ENCODE peak calls at places on chromosomes 3 and 15, in seven cellular contexts. K is suprapubic skin, N is stomach, I is fibroblast of lung, J is GM12865, H is tibial artery, Y is K562. O is an unnamed sample.
A peak's percentile ranks its signal among the peaks of the same experiment; 100 is the strongest.

GRCh38 chr3:24405057-24405456 is 89.6 kb downstream of the THRB start:
- DNase-seq in I (no peak), J (no peak), Y (no peak), N (no peak), H (no peak), K (no peak), O (no peak)

GRCh38 chr15:48285329-48286214 is 45.7 kb upstream of the DUT start:
- DNase-seq in Y (peak; percentile 49), I (peak; percentile 80), N (peak; percentile 57), K (no peak), J (peak; percentile 81), H (peak; percentile 69), O (peak; percentile 92)

GRCh38 chr3:150545419-150546225 is 674 bp downstream of the SERP1 start:
- DNase-seq in H (peak; percentile 68), K (no peak), J (peak; percentile 35), N (peak; percentile 50), I (peak; percentile 15), Y (peak; percentile 14), O (peak; percentile 32)

GRCh38 chr3:138092023-138092422 is 23.4 kb downstream of the DZIP1L start:
- DNase-seq in N (no peak), I (peak; percentile 70), K (no peak), H (no peak), Y (no peak), J (no peak), O (peak; percentile 75)

GRCh38 chr3:108091498-108092259 is 848 bp upstream of the CD47 start:
- DNase-seq in N (peak; percentile 43), H (no peak), I (peak; percentile 35), Y (no peak), J (no peak), K (no peak), O (no peak)

GRCh38 chr3:77041756-77042155 is 1.9 kb downstream of the ROBO2 start:
- DNase-seq in I (no peak), K (no peak), J (no peak), H (no peak), N (no peak), Y (no peak), O (no peak)

GRCh38 chr15:47410243-47410642 is 307.1 kb upstream of the SEMA6D start:
- DNase-seq in Y (no peak), I (no peak), N (no peak), H (no peak), K (no peak), J (no peak), O (no peak)

GRCh38 chr15:66151809-66152208 is 101.7 kb downstream of the MEGF11 start:
- DNase-seq in K (no peak), I (no peak), Y (no peak), J (no peak), N (peak; percentile 34), H (no peak), O (no peak)

GRCh38 chr15:40511093-40511471 is 40.3 kb downstream of the CHST14 start:
- DNase-seq in I (no peak), K (no peak), H (no peak), J (peak; percentile 65), Y (no peak), N (no peak), O (no peak)

GRCh38 chr3:48856469-48856868 is 8.8 kb upstream of the PRKAR2A start:
- DNase-seq in N (no peak), K (peak; percentile 28), Y (no peak), I (no peak), J (no peak), H (peak; percentile 5), O (no peak)

GRCh38 chr3:48855681-48856447 is 8.2 kb upstream of the PRKAR2A start:
- DNase-seq in J (no peak), N (no peak), H (peak; percentile 31), K (peak; percentile 5), Y (no peak), I (no peak), O (no peak)

GRCh38 chr3:48848816-48849515 is 1.3 kb upstream of the PRKAR2A start:
- DNase-seq in K (peak; percentile 58), J (no peak), H (no peak), I (no peak), Y (no peak), N (no peak), O (no peak)

GRCh38 chr3:48851407-48851806 is 3.7 kb upstream of the PRKAR2A start:
- DNase-seq in K (no peak), Y (no peak), H (no peak), J (no peak), I (peak; percentile 40), N (no peak), O (peak; percentile 40)

DNA sequence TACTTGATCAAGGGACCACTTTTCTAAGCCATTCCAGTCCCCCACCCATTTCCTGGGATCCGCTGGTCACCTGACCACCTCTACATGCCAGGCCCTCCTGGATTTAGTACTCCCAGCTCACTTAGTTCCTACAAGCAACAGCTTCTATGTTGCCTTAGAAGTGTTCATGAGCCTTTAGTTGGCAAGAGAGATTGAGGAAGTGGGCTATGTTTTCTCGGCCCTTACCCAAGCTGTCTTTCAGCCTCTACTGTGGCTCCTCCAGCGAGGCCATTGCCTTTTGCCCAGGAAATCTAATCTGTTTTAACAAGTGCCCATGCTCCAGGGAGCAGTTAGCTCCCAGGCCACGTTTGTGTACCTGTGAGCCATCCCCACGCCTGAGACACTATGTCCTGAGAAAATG is 4.5 kb upstream of the PRKAR2A start:
- DNase-seq in K (peak; percentile 19), I (no peak), H (no peak), J (no peak), N (no peak), Y (no peak), O (no peak)
- TF ChIP-seq CTCF in K (no peak), I (no peak), H (no peak), J (no peak), N (no peak), Y (no peak), O (no peak)

GRCh38 chr15:26670116-26670515 is 102.8 kb downstream of the GABRB3 start:
- DNase-seq in J (no peak), K (no peak), I (no peak), Y (no peak), H (no peak), N (no peak), O (no peak)
- H3K4me3 ChIP-seq in J (no peak overlapping the region), K (no peak overlapping the region), I (no peak overlapping the region), Y (no peak overlapping the region), H (no peak overlapping the region), N (peak overlapping the region; percentile 10), O (no peak overlapping the region)

DNA sequence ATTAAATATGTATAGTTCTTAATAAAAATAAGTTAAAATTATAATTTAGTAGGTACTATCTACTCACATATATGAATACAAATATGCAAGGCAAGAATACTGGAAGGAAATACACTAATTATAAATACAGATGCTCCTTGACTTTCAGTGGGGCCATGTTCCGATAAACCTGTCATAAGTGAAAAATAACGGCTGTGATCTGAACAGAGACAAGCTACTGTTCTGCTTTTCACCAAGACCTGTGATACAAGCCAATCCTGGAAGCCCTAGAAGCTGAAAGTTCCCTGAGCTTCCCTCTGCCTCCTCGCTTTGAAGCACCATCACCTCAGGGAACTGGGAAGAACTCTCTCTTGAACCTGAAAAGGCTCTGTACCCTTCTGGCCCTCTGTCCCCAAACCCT is 55.4 kb downstream of the SLC12A8 start:
- DNase-seq in I (no peak), H (no peak), J (no peak), Y (no peak), N (no peak), K (no peak), O (no peak)
- TF ChIP-seq CTCF in I (no peak), H (no peak), J (no peak), Y (no peak), N (no peak), K (no peak), O (no peak)

GRCh38 chr15:78129098-78130011 is 1.9 kb downstream of the CIB2 start:
- DNase-seq in H (no peak), I (no peak), K (peak; percentile 0), J (no peak), Y (no peak), N (no peak), O (no peak)

GRCh38 chr15:78131295-78132021 is at the start of gene CIB2:
- DNase-seq in I (peak; percentile 63), J (peak; percentile 87), K (peak; percentile 76), Y (peak; percentile 95), N (peak; percentile 73), H (peak; percentile 76), O (peak; percentile 42)

GRCh38 chr15:78127882-78128281 is 3.4 kb downstream of the CIB2 start:
- DNase-seq in N (no peak), K (no peak), H (no peak), J (no peak), I (no peak), Y (no peak), O (no peak)

GRCh38 chr15:78130012-78130353 is 1.3 kb downstream of the CIB2 start:
- DNase-seq in I (no peak), K (peak; percentile 50), N (no peak), Y (no peak), H (no peak), J (no peak), O (no peak)

GRCh38 chr15:78130466-78131294 is 565 bp downstream of the CIB2 start:
- DNase-seq in N (no peak), H (no peak), Y (peak; percentile 55), J (peak; percentile 67), K (peak; percentile 77), I (no peak), O (no peak)
- H3K4me3 ChIP-seq in N (peak overlapping the region; percentile 70), H (peak overlapping the region; percentile 70), Y (peak overlapping the region; percentile 69), J (no peak overlapping the region), K (peak overlapping the region; percentile 84), I (no peak overlapping the region), O (peak overlapping the region; percentile 75)